ENCODE peak calls at places on chromosomes 7 and 10, in five cellular contexts. N is MM.1S; Z is CD8-positive, alpha-beta T cell; A is spleen; W is pancreas. Q is an unnamed sample.

GRCh38 chr7:39384386-39384785 is 181.8 kb upstream of the YAE1 start:
- DNase-seq in W (no peak), Z (no peak), A (no peak), N (no peak), Q (no peak)

GRCh38 chr10:132434405-132435005 is 37.5 kb downstream of the PWWP2B start:
- DNase-seq in N (peak; percentile 26), A (peak; percentile 95), Z (peak; percentile 73), W (no peak), Q (no peak)

GRCh38 chr7:98834949-98835348 is 34.9 kb downstream of the TMEM130 start:
- DNase-seq in Z (no peak), A (no peak), W (no peak), N (no peak), Q (no peak)

GRCh38 chr10:86259901-86260562 is 106.6 kb downstream of the GRID1 start:
- DNase-seq in W (no peak), A (peak; percentile 2), N (no peak), Z (no peak), Q (no peak)

GRCh38 chr7:128827248-128827958 is 2.8 kb upstream of the FLNC start:
- DNase-seq in A (no peak), W (no peak), Z (no peak), N (no peak), Q (no peak)

GRCh38 chr7:114345494-114345893 is 69.1 kb upstream of the FOXP2 start:
- DNase-seq in Z (no peak), N (peak; percentile 76), A (no peak), W (no peak), Q (no peak)

GRCh38 chr7:44277391-44277790 is 48.0 kb downstream of the CAMK2B start:
- DNase-seq in W (peak; percentile 51), A (peak; percentile 47), Z (no peak), N (no peak), Q (peak; percentile 37)

GRCh38 chr10:95395947-95396449 is 105.2 kb upstream of the PDLIM1 start:
- DNase-seq in N (no peak), W (no peak), Z (no peak), A (no peak), Q (no peak)

GRCh38 chr7:11261470-11261869 is 287.8 kb downstream of the PHF14 start:
- DNase-seq in Z (no peak), W (peak; percentile 54), A (no peak), N (no peak), Q (no peak)

GRCh38 chr10:125451319-125451718 is 231.6 kb downstream of the TEX36 start:
- DNase-seq in N (no peak), W (no peak), Z (no peak), A (no peak), Q (no peak)

GRCh38 chr7:72099784-72100183 is 312.4 kb downstream of the CALN1 start:
- DNase-seq in A (no peak), N (no peak), W (no peak), Z (no peak), Q (no peak)

GRCh38 chr10:53209941-53210611 is 437.5 kb upstream of the MBL2 start:
- DNase-seq in W (no peak), Z (no peak), A (no peak), N (peak; percentile 30), Q (no peak)

GRCh38 chr10:42707229-42707628 is 68.9 kb upstream of the ZNF33B start:
- DNase-seq in Z (no peak), W (no peak), A (no peak), N (no peak), Q (no peak)

GRCh38 chr7:90119178-90119971 is 34.9 kb upstream of the STEAP1 start:
- DNase-seq in W (peak; percentile 70), Z (no peak), N (no peak), A (peak; percentile 69), Q (peak; percentile 75)

GRCh38 chr7:81499262-81500116 is 270.4 kb downstream of the HGF start:
- DNase-seq in N (peak; percentile 70), Z (no peak), A (no peak), W (no peak), Q (no peak)

GRCh38 chr7:6232534-6232933 is 39.9 kb downstream of the CYTH3 start:
- DNase-seq in W (no peak), A (peak; percentile 87), Z (no peak), N (no peak), Q (no peak)

DNA sequence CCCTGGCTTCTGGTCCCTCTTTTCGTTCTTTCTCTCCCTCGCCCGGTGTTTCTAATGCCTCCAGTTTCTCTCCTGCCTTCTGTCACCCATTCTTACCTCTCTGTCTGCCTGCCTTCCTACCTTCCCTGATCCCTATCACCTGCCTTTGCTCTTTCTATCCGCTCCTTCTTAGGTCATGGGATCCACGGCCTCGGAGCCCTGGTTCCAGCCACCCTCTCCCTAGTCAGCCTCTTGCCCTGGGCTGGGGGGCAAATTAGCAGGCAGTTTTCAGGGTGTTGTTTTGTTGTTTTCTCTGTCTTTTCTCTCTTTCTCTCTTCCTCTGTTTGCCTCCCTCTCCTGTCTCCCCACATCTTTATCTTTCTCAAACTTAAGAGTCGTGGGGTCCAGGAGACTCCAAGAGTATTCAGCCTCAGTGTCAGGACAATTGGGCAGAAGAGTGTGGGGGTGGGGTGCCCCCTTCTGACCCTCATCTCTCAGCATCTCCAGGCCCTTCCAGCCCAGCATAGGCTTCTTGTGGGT is 1.1 kb downstream of the PAX2 start:
- DNase-seq in A (no peak), W (no peak), N (no peak), Z (no peak), Q (no peak)
- H3K4me3 ChIP-seq in A (no peak overlapping the region), W (no peak overlapping the region), N (no peak overlapping the region), Z (no peak overlapping the region), Q (no peak overlapping the region)

GRCh38 chr10:62613429-62613828 is 191.1 kb upstream of the ADO start:
- DNase-seq in N (no peak), Z (no peak), A (no peak), W (no peak), Q (no peak)
- TF ChIP-seq CTCF in N (no peak), Z (no peak), A (no peak), W (no peak), Q (no peak)

GRCh38 chr10:103546401-103546800 is 52.9 kb downstream of the NEURL1 start:
- DNase-seq in A (peak; percentile 4), W (no peak), Z (no peak), N (no peak), Q (no peak)

GRCh38 chr10:103547391-103547946 is 54.0 kb downstream of the NEURL1 start:
- DNase-seq in A (peak; percentile 71), Z (no peak), W (peak; percentile 52), N (no peak), Q (no peak)

GRCh38 chr10:103549349-103549685 is 55.8 kb downstream of the NEURL1 start:
- DNase-seq in N (no peak), W (no peak), A (peak; percentile 54), Z (no peak), Q (no peak)

GRCh38 chr10:103548581-103549348 is 55.3 kb downstream of the NEURL1 start:
- DNase-seq in Z (no peak), W (peak; percentile 73), A (peak; percentile 60), N (no peak), Q (no peak)

DNA sequence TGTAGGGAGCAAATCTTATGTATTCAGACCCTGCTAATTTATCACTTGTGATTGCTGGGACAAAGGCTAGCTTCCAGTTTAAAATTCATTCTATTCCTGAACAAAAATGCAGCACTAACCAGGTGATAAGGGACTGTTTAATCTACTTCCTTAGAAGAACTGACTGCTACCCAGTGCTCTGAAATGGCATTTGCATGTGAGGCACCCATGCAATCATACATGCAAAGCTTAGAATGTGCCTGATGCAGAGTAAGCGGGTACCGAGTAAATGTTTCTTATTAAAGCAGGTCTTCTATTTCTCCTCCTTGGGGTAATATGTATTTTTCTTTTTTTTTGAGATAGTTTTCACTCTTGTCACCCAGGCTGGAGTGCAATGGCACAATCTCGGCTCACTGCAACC is 54.5 kb downstream of the NEURL1 start:
- DNase-seq in N (no peak), W (no peak), Z (no peak), A (no peak), Q (no peak)
- H3K27ac ChIP-seq in N (no peak overlapping the region), W (no peak overlapping the region), Z (no peak overlapping the region), A (no peak overlapping the region), Q (no peak overlapping the region)

DNA sequence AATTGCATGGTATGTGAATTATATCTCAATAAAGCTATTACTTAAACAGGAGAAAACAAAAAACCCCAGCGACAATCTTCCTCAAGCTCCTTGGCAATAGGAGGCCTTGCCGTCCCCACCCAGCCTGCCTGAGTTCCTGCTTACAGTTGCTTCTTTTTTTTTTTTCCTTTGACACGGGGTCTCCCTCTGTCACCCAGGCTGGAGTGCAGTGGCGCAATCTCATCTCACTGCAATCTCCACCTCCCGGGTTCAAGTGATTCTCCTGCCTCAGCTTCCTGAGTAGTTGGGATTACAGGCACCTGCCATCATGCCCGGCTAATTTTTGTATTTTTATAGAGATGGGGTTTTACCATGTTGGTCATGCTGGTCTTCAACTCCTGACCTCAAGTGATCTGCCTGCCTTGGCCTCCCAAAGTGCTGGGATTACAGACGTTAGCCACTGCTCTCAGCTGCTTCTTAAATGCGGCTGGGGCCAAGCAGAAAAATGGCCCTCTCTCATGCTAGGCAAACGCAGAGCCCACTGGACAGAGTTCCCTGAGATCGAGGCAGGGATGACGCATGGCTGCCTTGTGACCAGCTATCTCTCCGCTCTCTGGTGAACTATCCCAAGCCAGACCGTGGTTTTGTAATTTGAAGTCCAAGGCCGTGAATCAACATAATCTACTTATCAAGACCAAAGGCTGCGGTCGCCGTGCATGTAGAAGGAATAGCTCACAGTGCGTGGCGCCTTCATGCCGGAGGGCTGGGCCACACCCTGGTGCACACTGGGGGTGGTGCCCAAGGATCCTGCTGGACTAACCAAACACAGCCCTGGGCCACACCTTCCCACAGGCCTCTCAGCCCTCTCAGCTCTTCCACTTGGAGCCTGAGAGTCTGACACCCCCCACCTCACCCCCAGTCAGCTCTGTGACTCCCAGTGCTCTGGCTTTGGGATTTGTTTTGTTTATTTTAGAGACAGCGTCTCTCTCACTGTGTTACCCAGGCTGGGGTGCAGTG is 88.2 kb upstream of the CUX1 start:
- DNase-seq in A (no peak), Z (no peak), N (no peak), W (no peak), Q (no peak)
- H3K4me3 ChIP-seq in A (no peak overlapping the region), Z (no peak overlapping the region), N (no peak overlapping the region), W (no peak overlapping the region), Q (no peak overlapping the region)

GRCh38 chr10:61744469-61744868 is 81.7 kb downstream of the CABCOCO1 start:
- DNase-seq in A (no peak), N (peak; percentile 25), Z (no peak), W (no peak), Q (no peak)
- TF ChIP-seq CTCF in A (no peak), N (peak; percentile 41), Z (no peak), W (no peak), Q (no peak)

Q was measured in dorsolateral prefrontal cortex.